ENCODE peak calls at places on chromosomes 12 and 14, in five cellular contexts. K is CD8-positive, alpha-beta memory T cell; D is GM23248; E is tibial nerve; J is tibial artery. O is an unnamed sample.

GRCh38 chr14:88129306-88130056 is 124.5 kb downstream of the GPR65 start:
- DNase-seq in K (no peak), D (peak; percentile 95), E (no peak), J (no peak), O (peak; percentile 61)

GRCh38 chr14:85487215-85487614 is 42.7 kb upstream of the FLRT2 start:
- DNase-seq in K (no peak), D (peak; percentile 90), E (no peak), J (no peak), O (peak; percentile 69)

GRCh38 chr14:91882776-91883175 is 15.4 kb upstream of the TC2N start:
- DNase-seq in K (no peak), D (no peak), E (no peak), J (no peak), O (no peak)

GRCh38 chr14:99744199-99744872 is 48.9 kb upstream of the EML1 start:
- DNase-seq in K (no peak), D (peak; percentile 48), E (no peak), J (no peak), O (no peak)

GRCh38 chr12:126337556-126337955 is 1272.3 kb downstream of the AACS start:
- DNase-seq in K (no peak), D (peak; percentile 4), E (no peak), J (no peak), O (peak; percentile 55)

GRCh38 chr12:28603801-28604200 is 413.5 kb downstream of the CCDC91 start:
- DNase-seq in K (no peak), D (no peak), E (no peak), J (no peak), O (no peak)

GRCh38 chr14:34981743-34982420 is 910 bp upstream of the SRP54 start:
- DNase-seq in K (peak; percentile 12), D (peak; percentile 73), E (no peak), J (no peak), O (peak; percentile 10)

GRCh38 chr12:39309516-39309915 is 133.4 kb downstream of the KIF21A start:
- DNase-seq in K (no peak), D (no peak), E (no peak), J (no peak), O (no peak)

GRCh38 chr12:11085419-11085818 is 6.7 kb downstream of the TAS2R43 start:
- DNase-seq in K (no peak), D (no peak), E (no peak), J (no peak), O (no peak)

GRCh38 chr14:66369157-66369706 is 116.9 kb upstream of the CCDC196 start:
- DNase-seq in K (no peak), D (no peak), E (no peak), J (no peak), O (no peak)
- H3K4me3 ChIP-seq in K (no peak overlapping the region), D (no peak overlapping the region), E (no peak overlapping the region), J (no peak overlapping the region), O (no peak overlapping the region)

GRCh38 chr14:104595911-104596450 is 8.6 kb downstream of the TMEM179 start:
- DNase-seq in K (no peak), D (no peak), E (no peak), J (no peak), O (no peak)
- H3K27me3 ChIP-seq in K (no peaks in the 10 kb centered on the region), D (no peaks in the 10 kb centered on the region), E (no peaks in the 10 kb centered on the region), J (no peaks in the 10 kb centered on the region), O (no peaks in the 10 kb centered on the region)

GRCh38 chr14:36656769-36657408 is 4.8 kb upstream of the PAX9 start:
- DNase-seq in K (no peak), D (peak; percentile 7), E (no peak), J (no peak), O (no peak)

GRCh38 chr14:36657409-36658090 is 4.1 kb upstream of the PAX9 start:
- DNase-seq in K (no peak), D (peak; percentile 42), E (no peak), J (no peak), O (no peak)

GRCh38 chr14:36659010-36659821 is 2.4 kb upstream of the PAX9 start:
- DNase-seq in K (no peak), D (no peak), E (no peak), J (no peak), O (no peak)

GRCh38 chr14:36659822-36660735 is 1.6 kb upstream of the PAX9 start:
- DNase-seq in K (no peak), D (no peak), E (no peak), J (no peak), O (no peak)

GRCh38 chr14:36658091-36659009 is 3.3 kb upstream of the PAX9 start:
- DNase-seq in K (no peak), D (peak; percentile 7), E (no peak), J (no peak), O (no peak)
- H3K4me3 ChIP-seq in K (no peak overlapping the region), D (no peak overlapping the region), E (peak overlapping the region; percentile 34), J (peak overlapping the region; percentile 17), O (no peak overlapping the region)

GRCh38 chr14:101478796-101479410 is 82.4 kb upstream of the DIO3 start:
- DNase-seq in K (no peak), D (no peak), E (no peak), J (peak; percentile 42), O (no peak)

GRCh38 chr14:101476931-101477553 is 84.3 kb upstream of the DIO3 start:
- DNase-seq in K (no peak), D (no peak), E (no peak), J (peak; percentile 60), O (no peak)

GRCh38 chr14:101476258-101476930 is 84.9 kb upstream of the DIO3 start:
- DNase-seq in K (no peak), D (no peak), E (no peak), J (peak; percentile 53), O (no peak)

GRCh38 chr14:101477648-101478047 is 83.6 kb upstream of the DIO3 start:
- DNase-seq in K (no peak), D (peak; percentile 57), E (no peak), J (peak; percentile 44), O (no peak)

GRCh38 chr14:101478096-101478495 is 83.2 kb upstream of the DIO3 start:
- DNase-seq in K (no peak), D (no peak), E (no peak), J (peak; percentile 62), O (no peak)
- H3K27me3 ChIP-seq in K (no peaks in the 10 kb centered on the region), D (peaks cover 38% of the 10 kb centered on the region), E (no peaks in the 10 kb centered on the region), J (no peaks in the 10 kb centered on the region), O (no peaks in the 10 kb centered on the region)

GRCh38 chr14:73760598-73761586 is 46.7 kb upstream of the PNMA1 start:
- DNase-seq in K (no peak), D (no peak), E (no peak), J (no peak), O (no peak)
- H3K4me3 ChIP-seq in K (peak overlapping the region; percentile 72), D (peak overlapping the region; percentile 80), E (peak overlapping the region; percentile 74), J (peak overlapping the region; percentile 80), O (peak overlapping the region; percentile 58)

GRCh38 chr12:66713984-66714383 is 35.1 kb upstream of the GRIP1 start:
- DNase-seq in K (no peak), D (no peak), E (no peak), J (no peak), O (no peak)
- H3K27me3 ChIP-seq in K (no peaks in the 10 kb centered on the region), D (peaks cover 3% of the 10 kb centered on the region), E (no peaks in the 10 kb centered on the region), J (no peaks in the 10 kb centered on the region), O (peaks cover 7% of the 10 kb centered on the region)

DNA sequence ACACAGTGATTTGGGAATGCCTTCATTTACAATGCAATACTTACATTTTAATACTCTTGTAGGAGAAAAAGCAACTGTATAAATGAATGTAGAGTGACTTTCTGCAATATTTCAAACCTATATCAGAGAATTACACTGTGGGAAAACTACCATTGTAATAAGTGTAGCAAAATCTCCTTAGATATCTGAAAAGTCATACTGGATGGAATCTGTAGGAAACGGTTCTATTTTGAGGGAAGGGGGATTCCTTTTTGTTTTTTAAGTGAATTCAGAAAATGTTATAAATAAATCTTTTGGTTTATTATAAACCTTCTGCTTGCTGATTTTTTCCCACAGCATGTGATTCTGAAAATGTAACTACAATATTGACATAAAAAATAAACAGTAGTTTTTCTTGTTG is 23.0 kb downstream of the ZNF891 start:
- DNase-seq in K (no peak), D (no peak), E (no peak), J (no peak), O (no peak)
- H3K4me3 ChIP-seq in K (peak overlapping the region; percentile 18), D (no peak overlapping the region), E (no peak overlapping the region), J (no peak overlapping the region), O (no peak overlapping the region)

GRCh38 chr12:51834411-51834810 is 14.1 kb downstream of the FIGNL2 start:
- DNase-seq in K (no peak), D (no peak), E (no peak), J (no peak), O (no peak)

GRCh38 chr12:51829641-51830040 is 18.9 kb downstream of the FIGNL2 start:
- DNase-seq in K (no peak), D (no peak), E (no peak), J (no peak), O (no peak)

GRCh38 chr12:51833446-51834227 is 14.9 kb downstream of the FIGNL2 start:
- DNase-seq in K (no peak), D (no peak), E (no peak), J (no peak), O (no peak)

GRCh38 chr12:51836012-51836832 is 12.3 kb downstream of the FIGNL2 start:
- DNase-seq in K (no peak), D (peak; percentile 40), E (no peak), J (no peak), O (no peak)

DNA sequence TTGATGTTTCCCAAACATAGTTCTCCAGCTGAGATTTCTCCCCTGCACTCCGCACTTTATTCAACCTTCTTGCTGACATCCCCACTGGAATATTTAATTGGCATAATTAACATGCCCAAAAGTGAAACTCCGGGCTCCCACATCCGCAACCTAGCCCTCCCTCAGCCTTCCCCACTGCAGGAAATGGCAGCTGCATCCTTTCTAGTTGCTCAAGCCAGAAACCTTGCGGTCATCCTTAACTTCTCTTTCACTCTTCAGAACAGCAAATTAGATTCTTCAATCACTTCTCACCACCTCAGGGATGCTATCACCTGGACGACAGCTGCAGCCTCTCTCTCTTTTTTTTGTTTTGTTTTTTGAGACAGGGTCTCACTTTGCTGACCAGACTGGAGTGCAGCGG is 15.8 kb downstream of the FIGNL2 start:
- DNase-seq in K (no peak), D (no peak), E (no peak), J (no peak), O (no peak)
- H3K27me3 ChIP-seq in K (peaks cover 8% of the 10 kb centered on the region), D (peaks cover 54% of the 10 kb centered on the region), E (no peaks in the 10 kb centered on the region), J (no peaks in the 10 kb centered on the region), O (peaks cover 10% of the 10 kb centered on the region)

GRCh38 chr12:52267699-52268098 is 6.7 kb upstream of the KRT86 start:
- DNase-seq in K (no peak), D (no peak), E (no peak), J (no peak), O (no peak)
- H3K4me3 ChIP-seq in K (no peak overlapping the region), D (no peak overlapping the region), E (no peak overlapping the region), J (no peak overlapping the region), O (no peak overlapping the region)

O was measured in MG63.